ENCODE peak calls at places on chromosomes 6 and 20, in five cellular contexts. X is NCI-H524, I is neuronal stem cell, U is MM.1S, E is Calu3. G is an unnamed sample.
A peak's percentile ranks its signal among the peaks of the same experiment; 100 is the strongest.

GRCh38 chr6:31113861-31114539 is 600 bp upstream of the PSORS1C1 start:
- DNase-seq in X (no peak), U (no peak), E (no peak), I (no peak), G (peak; percentile 19)

GRCh38 chr6:89412071-89413005 is at the start of gene RRAGD:
- DNase-seq in I (no peak), X (peak; percentile 65), E (peak; percentile 54), U (peak; percentile 77), G (peak; percentile 19)

GRCh38 chr20:57009355-57009754 is 257.1 kb downstream of the BMP7 start:
- DNase-seq in X (no peak), U (no peak), I (no peak), E (no peak), G (no peak)

GRCh38 chr6:126539022-126539421 is 199.1 kb downstream of the CENPW start:
- DNase-seq in I (no peak), E (no peak), U (no peak), X (no peak), G (no peak)

GRCh38 chr6:278494-278893 is 13.8 kb upstream of the DUSP22 start:
- DNase-seq in X (no peak), I (no peak), E (no peak), U (no peak), G (no peak)

GRCh38 chr6:35359744-35360348 is 17.5 kb downstream of the PPARD start:
- DNase-seq in E (peak; percentile 10), X (no peak), U (no peak), I (no peak), G (no peak)

GRCh38 chr6:45722876-45723275 is 292.8 kb downstream of the CLIC5 start:
- DNase-seq in U (no peak), I (no peak), E (no peak), X (no peak), G (no peak)

GRCh38 chr20:55540486-55540885 is 464.8 kb downstream of the CBLN4 start:
- DNase-seq in U (no peak), I (no peak), E (no peak), X (no peak), G (no peak)

GRCh38 chr20:54275359-54276108 is 67.6 kb downstream of the PFDN4 start:
- DNase-seq in I (no peak), U (no peak), X (no peak), E (no peak), G (no peak)

GRCh38 chr6:157768304-157768703 is 54.7 kb upstream of the SNX9 start:
- DNase-seq in E (no peak), X (no peak), U (no peak), I (no peak), G (no peak)

G was measured in dermis blood vessel endothelial cell.